ENCODE peak calls at places on chromosomes 1 and 21, in five cellular contexts. G is Panc1; U is CD8-positive, alpha-beta memory T cell; C is K562; D is stomach. Z is an unnamed sample.

GRCh38 chr1:19764848-19765247 is 34.9 kb downstream of the TMCO4 start:
- DNase-seq in G (no peak), U (no peak), C (no peak), D (no peak), Z (no peak)

GRCh38 chr1:33047290-33047689 is 10.6 kb upstream of the AK2 start:
- DNase-seq in G (no peak), U (no peak), C (no peak), D (no peak), Z (no peak)

GRCh38 chr1:26938004-26938658 is 16.6 kb downstream of the NUDC start:
- DNase-seq in G (no peak), U (no peak), C (no peak), D (no peak), Z (no peak)

GRCh38 chr1:209556159-209556690 is 27.3 kb upstream of the CAMK1G start:
- DNase-seq in G (no peak), U (no peak), C (no peak), D (no peak), Z (no peak)

GRCh38 chr1:55374801-55375616 is 159.8 kb upstream of the USP24 start:
- DNase-seq in G (no peak), U (no peak), C (no peak), D (no peak), Z (no peak)

GRCh38 chr1:71054281-71054731 is 6.7 kb upstream of the PTGER3 start:
- DNase-seq in G (no peak), U (no peak), C (no peak), D (no peak), Z (no peak)

GRCh38 chr1:201648911-201649775 is 110.2 kb downstream of the NAV1 start:
- DNase-seq in G (no peak), U (no peak), C (peak; percentile 64), D (peak; percentile 31), Z (no peak)

GRCh38 chr1:228150458-228151169 is 884 bp downstream of the GJC2 start:
- DNase-seq in G (no peak), U (no peak), C (peak; percentile 50), D (no peak), Z (no peak)

GRCh38 chr21:42687796-42688195 is 34.4 kb downstream of the PDE9A start:
- DNase-seq in G (no peak), U (no peak), C (no peak), D (no peak), Z (no peak)

GRCh38 chr1:37887986-37888700 is 28.8 kb upstream of the MTF1 start:
- DNase-seq in G (no peak), U (no peak), C (no peak), D (no peak), Z (no peak)

GRCh38 chr1:74652711-74653131 is 20.9 kb downstream of the ERICH3 start:
- DNase-seq in G (no peak), U (no peak), C (no peak), D (no peak), Z (no peak)

GRCh38 chr1:187001198-187001904 is 172.6 kb downstream of the PLA2G4A start:
- DNase-seq in G (no peak), U (no peak), C (no peak), D (no peak), Z (no peak)

GRCh38 chr1:12547586-12548225 is 70.3 kb downstream of the DHRS3 start:
- DNase-seq in G (no peak), U (no peak), C (no peak), D (no peak), Z (no peak)

GRCh38 chr1:184033711-184034167 is 3.8 kb downstream of the COLGALT2 start:
- DNase-seq in G (no peak), U (no peak), C (no peak), D (no peak), Z (no peak)

GRCh38 chr1:221877365-221877764 is 135.5 kb upstream of the DUSP10 start:
- DNase-seq in G (no peak), U (no peak), C (no peak), D (no peak), Z (no peak)

GRCh38 chr1:117930484-117930883 is 945 bp downstream of the WDR3 start:
- DNase-seq in G (no peak), U (no peak), C (no peak), D (no peak), Z (no peak)

GRCh38 chr1:186374313-186375151 is 521 bp downstream of the TPR start:
- DNase-seq in G (no peak), U (peak; percentile 2), C (peak; percentile 80), D (peak; percentile 33), Z (peak; percentile 12)

GRCh38 chr1:161166669-161167548 is 683 bp downstream of the PPOX start:
- DNase-seq in G (no peak), U (no peak), C (no peak), D (no peak), Z (no peak)

GRCh38 chr1:203673550-203674411 is 47.1 kb downstream of the ATP2B4 start:
- DNase-seq in G (peak; percentile 91), U (peak; percentile 59), C (peak; percentile 81), D (peak; percentile 38), Z (peak; percentile 70)

GRCh38 chr1:31626451-31627202 is 9.1 kb downstream of the HCRTR1 start:
- DNase-seq in G (no peak), U (no peak), C (peak; percentile 46), D (no peak), Z (no peak)

GRCh38 chr1:17922833-17923232 is 167.7 kb downstream of the ACTL8 start:
- DNase-seq in G (no peak), U (no peak), C (peak; percentile 57), D (peak; percentile 36), Z (no peak)

GRCh38 chr1:66644331-66644730 is 107.9 kb upstream of the DYNLT5 start:
- DNase-seq in G (no peak), U (no peak), C (no peak), D (no peak), Z (no peak)

GRCh38 chr1:184755226-184756065 is 788 bp upstream of the EDEM3 start:
- DNase-seq in G (peak; percentile 5), U (no peak), C (peak; percentile 23), D (no peak), Z (peak; percentile 20)

GRCh38 chr1:56157477-56157876 is 421.9 kb downstream of the PLPP3 start:
- DNase-seq in G (no peak), U (no peak), C (no peak), D (no peak), Z (no peak)

GRCh38 chr1:100164226-100164625 is 13.8 kb downstream of the LRRC39 start:
- DNase-seq in G (no peak), U (no peak), C (no peak), D (no peak), Z (no peak)

GRCh38 chr1:161013591-161014513 is 7.1 kb downstream of the F11R start:
- DNase-seq in G (no peak), U (peak; percentile 39), C (peak; percentile 75), D (peak; percentile 89), Z (peak; percentile 47)

GRCh38 chr21:44742418-44743153 is 31.2 kb upstream of the TSPEAR start:
- DNase-seq in G (no peak), U (no peak), C (no peak), D (no peak), Z (no peak)

GRCh38 chr1:107782192-107782845 is 182.7 kb downstream of the VAV3 start:
- DNase-seq in G (no peak), U (no peak), C (peak; percentile 56), D (no peak), Z (no peak)

GRCh38 chr1:220363196-220363831 is 91.1 kb upstream of the RAB3GAP2 start:
- DNase-seq in G (no peak), U (no peak), C (no peak), D (no peak), Z (no peak)

GRCh38 chr1:207922554-207922953 is 11.6 kb upstream of the CD34 start:
- DNase-seq in G (no peak), U (no peak), C (peak; percentile 5), D (no peak), Z (no peak)

GRCh38 chr1:227568593-227568992 is 5.2 kb downstream of the ZNF678 start:
- DNase-seq in G (no peak), U (no peak), C (no peak), D (no peak), Z (no peak)

GRCh38 chr1:181818459-181818858 is 243.1 kb downstream of the ZNF648 start:
- DNase-seq in G (no peak), U (no peak), C (no peak), D (no peak), Z (no peak)

GRCh38 chr1:102891868-102892625 is 216.3 kb downstream of the COL11A1 start:
- DNase-seq in G (no peak), U (no peak), C (no peak), D (no peak), Z (no peak)

DNA sequence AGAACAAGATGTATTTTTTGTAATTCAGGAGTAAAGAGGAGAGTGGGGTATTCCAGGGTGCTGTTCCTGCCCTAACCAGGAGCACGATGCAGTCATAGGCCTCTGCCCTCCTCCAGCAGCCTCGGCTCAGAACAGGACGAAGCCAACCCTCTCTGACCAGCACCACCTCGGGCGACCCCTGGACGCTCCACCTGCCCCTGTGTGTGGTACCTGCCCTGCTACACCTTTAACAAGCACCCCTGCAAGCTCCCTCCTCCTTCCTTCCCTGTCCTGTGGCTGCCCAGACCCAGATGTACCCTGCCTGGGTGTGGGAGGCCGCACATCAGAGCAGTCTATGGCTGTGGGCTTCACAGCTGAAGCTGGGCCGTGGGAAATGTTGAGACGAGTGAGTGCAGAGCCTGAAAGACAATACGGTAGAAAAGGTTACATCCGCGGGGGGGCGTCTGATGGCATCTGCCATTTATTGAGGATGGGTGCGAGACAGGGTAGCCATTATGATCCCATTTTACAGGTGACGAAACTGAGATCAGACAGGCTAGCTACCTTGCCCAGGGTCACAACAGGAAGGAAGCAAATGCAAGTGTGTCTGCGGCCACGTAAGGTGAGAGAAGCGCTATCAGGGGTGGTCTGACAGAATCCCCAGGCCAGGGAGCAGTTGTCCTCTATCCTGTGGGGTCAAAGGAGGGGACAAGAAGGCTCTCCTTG is 4.6 kb downstream of the ERG start:
- DNase-seq in G (no peak), U (no peak), C (no peak), D (no peak), Z (no peak)
- H3K4me1 ChIP-seq in G (peaks cover 3% of the 10 kb centered on the region), U (no peaks in the 10 kb centered on the region), C (no peaks in the 10 kb centered on the region), D (no peaks in the 10 kb centered on the region), Z (no peaks in the 10 kb centered on the region)

GRCh38 chr1:35537788-35538187 is 19.4 kb downstream of the KIAA0319L start:
- DNase-seq in G (no peak), U (no peak), C (no peak), D (no peak), Z (no peak)
- H3K27ac ChIP-seq in G (no peak overlapping the region), U (no peak overlapping the region), C (no peak overlapping the region), D (no peak overlapping the region), Z (peak overlapping the region; percentile 57)

GRCh38 chr1:22038036-22038435 is 14.5 kb upstream of the CDC42 start:
- DNase-seq in G (no peak), U (no peak), C (no peak), D (no peak), Z (no peak)
- H3K4me1 ChIP-seq in G (no peaks in the 10 kb centered on the region), U (peaks cover 58% of the 10 kb centered on the region), C (peaks cover 27% of the 10 kb centered on the region), D (peaks cover 22% of the 10 kb centered on the region), Z (peaks cover 40% of the 10 kb centered on the region)

DNA sequence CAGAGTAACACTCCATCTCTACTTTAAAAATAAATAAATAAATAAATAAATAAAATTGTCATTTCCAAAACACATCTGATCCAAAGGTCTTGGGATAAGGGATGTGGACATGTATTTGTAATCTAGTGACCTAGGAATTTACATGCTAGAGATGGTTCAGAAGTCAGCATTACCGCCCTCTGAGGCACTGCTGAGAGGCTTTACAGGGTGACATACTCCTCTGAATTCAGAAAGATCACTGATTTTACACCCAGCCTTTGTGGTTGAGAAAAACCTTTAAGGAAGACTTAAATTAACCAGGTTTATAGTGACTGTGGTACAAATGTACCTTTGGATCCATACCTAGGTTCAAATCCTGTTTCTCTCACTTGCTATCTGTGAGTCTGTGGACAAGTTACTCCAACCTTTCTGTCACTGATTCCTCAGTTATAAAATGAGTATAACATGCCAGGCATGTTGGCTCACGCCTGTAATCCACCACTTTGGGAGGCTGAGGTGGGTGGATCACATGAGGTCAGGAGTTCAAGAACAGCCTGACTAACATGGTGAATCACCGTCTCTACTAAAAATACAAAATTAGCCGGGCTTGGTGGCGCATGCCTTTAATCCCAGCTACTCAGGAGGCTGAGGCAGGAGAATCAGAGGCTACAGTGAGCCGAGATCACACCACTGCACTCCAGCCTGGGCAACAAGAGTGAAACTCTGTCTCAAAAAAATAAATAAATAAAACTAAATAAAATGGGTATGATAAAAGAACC is 20.1 kb downstream of the OSBPL9 start:
- DNase-seq in G (peak; percentile 73), U (no peak), C (no peak), D (no peak), Z (no peak)
- H3K27ac ChIP-seq in G (peak overlapping the region; percentile 24), U (no peak overlapping the region), C (peak overlapping the region; percentile 32), D (no peak overlapping the region), Z (no peak overlapping the region)